ENCODE peak calls at places on chromosome 19, in seven cellular contexts. M is PC-9, K is testis, N is GM10248, E is mucosa of descending colon, B is HFFc6, D is NCI-H2081. I is an unnamed sample.

GRCh38 chr19:41698746-41699230 is 9.6 kb upstream of the CEACAM5 start:
- DNase-seq in N (peak), M (peak), E (no peak), K (no peak), D (no peak), B (no peak), I (no peak)

GRCh38 chr19:2618611-2619010 is 83.9 kb downstream of the GNG7 start:
- DNase-seq in N (no peak), D (no peak), K (no peak), M (peak), E (peak), B (peak), I (no peak)

GRCh38 chr19:8334458-8335342 is 8.4 kb downstream of the KANK3 start:
- DNase-seq in E (peak), N (peak), D (peak), M (peak), K (peak), B (no peak), I (no peak)

GRCh38 chr19:16319466-16319865 is 5.2 kb upstream of the KLF2 start:
- DNase-seq in K (no peak), D (no peak), E (no peak), N (no peak), B (no peak), M (no peak), I (no peak)

GRCh38 chr19:6801397-6802086 is 29.0 kb downstream of the VAV1 start:
- DNase-seq in N (peak), M (peak), D (no peak), E (peak), K (peak), B (no peak), I (no peak)

GRCh38 chr19:38717855-38718254 is 26.4 kb downstream of the CAPN12 start:
- DNase-seq in B (no peak), N (no peak), K (no peak), M (no peak), E (no peak), D (no peak), I (no peak)

GRCh38 chr19:6577410-6578125 is 13.4 kb downstream of the CD70 start:
- DNase-seq in N (peak), M (no peak), K (no peak), D (no peak), B (no peak), E (no peak), I (no peak)

GRCh38 chr19:28481674-28482073 is 731.3 kb downstream of the UQCRFS1 start:
- DNase-seq in K (no peak), E (no peak), N (no peak), M (no peak), D (no peak), B (no peak), I (no peak)

GRCh38 chr19:409515-410242 is 732 bp upstream of the C2CD4C start:
- DNase-seq in M (no peak), D (peak), B (no peak), K (no peak), E (no peak), N (no peak), I (no peak)

GRCh38 chr19:30222428-30222873 is 149.7 kb upstream of the ZNF536 start:
- DNase-seq in N (peak), B (no peak), K (no peak), D (no peak), M (no peak), E (no peak), I (no peak)

GRCh38 chr19:6811906-6812305 is 39.4 kb downstream of the VAV1 start:
- DNase-seq in N (no peak), K (peak), M (peak), D (no peak), B (peak), E (no peak), I (peak)

GRCh38 chr19:37669336-37669963 is 14.2 kb upstream of the ZFP30 start:
- DNase-seq in D (no peak), K (no peak), B (no peak), E (no peak), M (no peak), N (no peak), I (no peak)

GRCh38 chr19:23991170-23991569 is 76.5 kb downstream of the ZNF726 start:
- DNase-seq in D (no peak), K (no peak), B (no peak), N (no peak), E (no peak), M (peak), I (no peak)

GRCh38 chr19:30360378-30361106 is 11.6 kb upstream of the ZNF536 start:
- DNase-seq in E (no peak), M (no peak), K (no peak), D (no peak), N (no peak), B (no peak), I (no peak)

GRCh38 chr19:2329528-2329927 is 1.0 kb downstream of the SPPL2B start:
- DNase-seq in B (no peak), N (no peak), M (no peak), K (no peak), E (no peak), D (no peak), I (no peak)

GRCh38 chr19:23823952-23824389 is 65.3 kb upstream of the ZNF681 start:
- DNase-seq in K (peak), M (no peak), D (no peak), E (no peak), N (no peak), B (no peak), I (no peak)

GRCh38 chr19:3366761-3367571 is 583 bp downstream of the NFIC start:
- DNase-seq in E (peak), D (no peak), K (peak), N (no peak), B (no peak), M (no peak), I (peak)

I was measured in nucleus accumbens.